ENCODE peak calls at places on chromosomes 5 and 9, in ten cellular contexts. S is right cardiac atrium; L is left lung; V is Panc1; I is heart left ventricle; Y is upper lobe of right lung; A is lower lobe of right lung; Z is naive thymus-derived CD4-positive, alpha-beta T cell; G is GM23338; O is HepG2. T is an unnamed sample.

GRCh38 chr9:96206156-96206751 is 95.7 kb downstream of the HSD17B3 start:
- ATAC-seq in Y (no peak), A (no peak), S (no peak), I (no peak), V (no peak), Z (no peak), O (no peak), G (no peak), L (no peak), T (no peak)

GRCh38 chr5:21823076-21823574 is 1030.0 kb downstream of the CDH12 start:
- ATAC-seq in O (no peak), I (no peak), V (no peak), Z (no peak), G (no peak), S (no peak), A (no peak), Y (no peak), L (no peak), T (no peak)

GRCh38 chr9:2718698-2719033 is 1.4 kb downstream of the KCNV2 start:
- ATAC-seq in Y (peak; percentile 23), G (no peak), O (no peak), S (peak; percentile 29), I (no peak), V (no peak), Z (no peak), L (no peak), A (no peak), T (peak; percentile 13)

GRCh38 chr5:80064124-80064523 is 29.0 kb downstream of the THBS4 start:
- ATAC-seq in A (no peak), S (no peak), I (no peak), L (no peak), Y (no peak), O (no peak), Z (no peak), V (no peak), G (no peak), T (no peak)

GRCh38 chr5:157855404-157855994 is 3.4 kb downstream of the CLINT1 start:
- ATAC-seq in S (peak; percentile 57), A (no peak), Y (peak; percentile 39), L (peak; percentile 17), Z (no peak), G (peak; percentile 51), V (no peak), I (peak; percentile 38), O (peak; percentile 39), T (no peak)

GRCh38 chr5:113806823-113807222 is 293.3 kb downstream of the YTHDC2 start:
- ATAC-seq in Y (peak; percentile 73), Z (no peak), I (no peak), A (peak; percentile 55), L (peak; percentile 76), G (peak; percentile 42), S (peak; percentile 66), V (no peak), O (no peak), T (peak; percentile 77)

GRCh38 chr9:131708613-131709002 is 31.3 kb downstream of the RAPGEF1 start:
- ATAC-seq in V (no peak), I (no peak), Y (no peak), L (no peak), A (no peak), G (no peak), S (no peak), O (no peak), Z (no peak), T (no peak)

GRCh38 chr9:134556531-134557068 is 85.0 kb upstream of the COL5A1 start:
- ATAC-seq in O (no peak), I (no peak), Z (no peak), S (peak; percentile 8), A (no peak), G (no peak), L (no peak), Y (no peak), V (no peak), T (no peak)

GRCh38 chr5:80302636-80303035 is 17.2 kb upstream of the SPZ1 start:
- ATAC-seq in A (no peak), Z (no peak), I (no peak), Y (no peak), L (no peak), G (no peak), V (no peak), S (no peak), O (no peak), T (no peak)

GRCh38 chr5:134590992-134591659 is 41.5 kb downstream of the SAR1B start:
- ATAC-seq in O (peak; percentile 47), S (no peak), I (no peak), Z (no peak), G (no peak), A (no peak), V (no peak), Y (no peak), L (peak; percentile 9), T (no peak)

GRCh38 chr9:12719431-12719830 is 26.2 kb downstream of the TYRP1 start:
- ATAC-seq in I (peak; percentile 38), Y (peak; percentile 51), L (peak; percentile 75), O (peak; percentile 54), A (no peak), V (no peak), S (peak; percentile 51), Z (no peak), G (peak; percentile 43), T (no peak)

DNA sequence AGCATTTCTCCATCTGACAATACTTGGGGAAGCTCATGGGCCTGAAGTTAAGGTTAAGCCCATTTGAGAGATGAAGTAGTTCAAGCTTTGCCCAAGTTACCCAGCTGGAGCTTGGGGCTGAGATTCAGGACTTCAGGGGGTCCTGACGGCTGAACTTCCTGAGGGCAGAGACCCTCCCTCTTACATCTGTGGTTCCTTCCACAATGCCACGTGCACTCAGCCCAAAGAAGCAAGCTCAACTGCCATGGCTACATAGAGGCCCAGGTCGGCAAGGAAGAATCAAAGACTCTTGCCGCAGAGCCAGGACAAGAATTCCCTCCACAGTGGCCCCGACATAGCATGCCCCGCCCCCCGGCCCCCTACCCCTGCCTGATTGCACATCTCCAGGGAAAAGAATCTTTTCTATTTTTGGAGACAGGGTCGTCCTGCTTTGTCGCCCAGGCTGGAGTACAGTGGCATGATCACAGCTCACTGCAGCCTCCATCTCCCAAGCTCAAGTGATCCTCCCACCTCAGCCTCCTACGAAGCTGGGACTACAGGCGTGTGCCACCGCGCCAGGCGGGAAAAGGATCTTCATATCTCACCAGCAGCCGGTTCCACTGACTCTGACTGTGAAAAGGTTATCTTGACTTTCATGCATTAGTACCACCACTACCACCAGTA is 9.2 kb downstream of the PHF19 start:
- ATAC-seq in Y (no peak), A (no peak), O (no peak), Z (no peak), S (no peak), G (no peak), I (no peak), L (no peak), V (no peak), T (no peak)
- H3K27ac ChIP-seq in Y (peak overlapping the region; percentile 83), A (peak overlapping the region; percentile 87), O (no peak overlapping the region), Z (peak overlapping the region; percentile 72), S (peak overlapping the region; percentile 39), G (peak overlapping the region; percentile 7), I (peak overlapping the region; percentile 86), L (peak overlapping the region; percentile 84), V (peak overlapping the region; percentile 74), T (peak overlapping the region; percentile 94)

GRCh38 chr5:127358782-127359181 is 68.2 kb downstream of the MEGF10 start:
- ATAC-seq in V (no peak), Y (no peak), Z (no peak), I (no peak), L (no peak), O (no peak), A (no peak), G (no peak), S (no peak), T (no peak)
- H3K27ac ChIP-seq in V (no peak overlapping the region), Y (no peak overlapping the region), Z (no peak overlapping the region), I (no peak overlapping the region), L (no peak overlapping the region), O (no peak overlapping the region), A (no peak overlapping the region), G (no peak overlapping the region), S (no peak overlapping the region), T (no peak overlapping the region)

GRCh38 chr9:109593612-109594011 is 95.5 kb upstream of the PTPN3 start:
- ATAC-seq in O (no peak), Y (no peak), Z (no peak), L (no peak), I (no peak), G (no peak), V (no peak), S (no peak), A (no peak), T (no peak)
- H3K27ac ChIP-seq in O (no peak overlapping the region), Y (no peak overlapping the region), Z (no peak overlapping the region), L (no peak overlapping the region), I (no peak overlapping the region), G (no peak overlapping the region), V (no peak overlapping the region), S (no peak overlapping the region), A (no peak overlapping the region), T (no peak overlapping the region)

GRCh38 chr5:154053468-154053867 is 14.7 kb downstream of the MFAP3 start:
- ATAC-seq in O (no peak), Y (no peak), I (no peak), G (no peak), Z (no peak), A (no peak), V (no peak), S (no peak), L (no peak), T (no peak)

GRCh38 chr5:154059583-154059982 is 20.8 kb downstream of the MFAP3 start:
- ATAC-seq in L (no peak), I (no peak), V (no peak), Y (no peak), Z (no peak), A (no peak), G (no peak), S (no peak), O (no peak), T (no peak)

GRCh38 chr5:154055225-154055624 is 16.5 kb downstream of the MFAP3 start:
- ATAC-seq in L (no peak), I (no peak), S (no peak), G (no peak), Y (no peak), O (no peak), A (no peak), Z (no peak), V (no peak), T (no peak)

GRCh38 chr5:154059039-154059430 is 20.3 kb downstream of the MFAP3 start:
- ATAC-seq in Z (peak; percentile 42), S (no peak), V (no peak), Y (no peak), I (no peak), L (no peak), G (peak; percentile 78), A (no peak), O (peak; percentile 23), T (no peak)

DNA sequence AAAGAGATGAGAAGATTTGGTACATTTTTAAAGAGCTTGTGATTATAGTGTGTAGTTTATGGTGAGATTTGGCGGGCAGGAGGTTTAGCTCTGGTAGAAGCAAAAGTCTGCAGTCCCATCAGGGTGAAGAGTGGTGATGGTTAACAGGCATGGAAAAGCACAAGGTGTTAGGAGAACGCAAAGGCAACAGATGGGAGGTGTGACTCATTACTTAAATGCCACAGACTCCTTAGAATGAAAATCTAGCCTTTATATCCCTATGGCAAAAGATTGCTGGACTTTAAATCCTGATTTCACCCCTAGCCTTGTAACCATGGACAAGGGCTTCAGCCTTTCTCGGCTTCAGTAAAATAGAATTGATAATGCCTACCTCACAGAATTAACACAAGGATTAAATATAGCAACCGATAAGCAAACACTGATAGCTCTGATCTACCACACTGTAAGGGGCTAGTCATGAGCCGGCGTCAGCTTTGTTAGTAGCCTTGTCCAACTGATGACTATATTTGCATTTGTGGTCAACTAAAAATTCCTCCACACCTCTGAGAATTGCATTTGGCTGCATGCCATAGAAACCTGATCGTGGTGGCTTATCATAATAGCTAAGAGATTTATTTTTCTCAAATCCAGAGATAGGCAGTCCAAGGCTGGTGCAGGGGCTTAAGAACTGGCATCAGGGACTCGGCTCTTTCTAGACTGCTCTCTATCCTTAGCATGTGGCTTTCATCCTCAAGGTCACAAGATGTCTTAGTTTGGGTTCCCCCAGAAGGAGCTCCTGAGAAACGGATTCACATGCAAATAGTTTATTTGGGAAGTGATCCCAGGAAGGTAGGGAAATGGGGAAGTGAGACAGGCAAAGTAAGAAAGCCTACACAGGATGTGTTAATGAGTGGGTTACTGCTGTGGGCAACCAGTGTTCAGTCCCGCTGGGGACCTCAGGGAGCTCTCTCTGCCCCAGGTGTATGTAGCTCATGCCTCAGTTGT is 19.6 kb downstream of the MFAP3 start:
- ATAC-seq in Z (peak; percentile 38), A (peak; percentile 65), G (peak; percentile 55), Y (peak; percentile 40), S (peak; percentile 77), L (peak; percentile 75), I (no peak), O (no peak), V (no peak), T (no peak)
- H3K27ac ChIP-seq in Z (no peak overlapping the region), A (no peak overlapping the region), G (peak overlapping the region; percentile 15), Y (no peak overlapping the region), S (peak overlapping the region; percentile 68), L (no peak overlapping the region), I (no peak overlapping the region), O (no peak overlapping the region), V (no peak overlapping the region), T (no peak overlapping the region)

T was measured in gastroesophageal sphincter.